ENCODE peak calls at places on chromosome 11, in nine cellular contexts. K is dorsolateral prefrontal cortex; Y is substantia nigra; U is lower leg skin; L is KBM-7; M is NCI-H1105 treated with DMSO at 0.1 percent for 48 hours; G is activated naive CD8-positive, alpha-beta T cell treated with anti-CD3 and anti-CD28 coated beads, Interleukin-2, amount 50 U/mL, for 16 hours; A is endothelial cell; T is iPS-NIHi11. O is an unnamed sample.

GRCh38 chr11:122954455-122954854 is 27.2 kb downstream of the BSX start:
- DNase-seq in M (no peak), L (no peak), G (no peak), A (no peak), K (no peak), U (no peak), Y (no peak), T (no peak), O (no peak)

GRCh38 chr11:71240865-71241691 is 11.3 kb downstream of the SHANK2 start:
- DNase-seq in L (no peak), A (no peak), T (peak), G (no peak), Y (no peak), M (no peak), K (no peak), U (peak), O (peak)

GRCh38 chr11:94513091-94513490 is 830 bp downstream of the C11orf97 start:
- DNase-seq in U (no peak), Y (no peak), L (peak), A (no peak), G (no peak), M (peak), K (no peak), T (peak), O (no peak)

GRCh38 chr11:128409476-128409875 is 177.9 kb downstream of the ETS1 start:
- DNase-seq in G (no peak), K (no peak), U (no peak), L (no peak), T (no peak), M (no peak), Y (no peak), A (no peak), O (no peak)

GRCh38 chr11:27451528-27451927 is 21.1 kb downstream of the LGR4 start:
- DNase-seq in G (no peak), U (no peak), M (no peak), Y (no peak), T (no peak), K (no peak), A (no peak), L (no peak), O (no peak)

GRCh38 chr11:128884703-128885338 is 6.3 kb upstream of the KCNJ5 start:
- DNase-seq in L (peak), M (peak), A (peak), U (no peak), K (no peak), G (no peak), Y (peak), T (peak), O (peak)

GRCh38 chr11:78961186-78961782 is 386.6 kb upstream of the NARS2 start:
- DNase-seq in A (peak), K (no peak), Y (no peak), T (peak), G (no peak), M (peak), L (no peak), U (peak), O (no peak)

GRCh38 chr11:26599421-26599820 is 27.4 kb upstream of the MUC15 start:
- DNase-seq in L (no peak), G (no peak), A (no peak), Y (no peak), K (no peak), U (no peak), M (peak), T (no peak), O (no peak)

GRCh38 chr11:110373061-110373702 is 56.6 kb upstream of the FDX1 start:
- DNase-seq in K (no peak), U (no peak), G (no peak), T (no peak), M (no peak), L (no peak), Y (no peak), A (no peak), O (no peak)

GRCh38 chr11:102926517-102926916 is 29.0 kb downstream of the MMP13 start:
- DNase-seq in A (no peak), G (no peak), M (no peak), Y (no peak), U (no peak), K (no peak), T (no peak), L (no peak), O (no peak)

GRCh38 chr11:121582296-121582695 is 129.5 kb upstream of the SORL1-AS1 start:
- DNase-seq in G (no peak), T (no peak), M (no peak), Y (peak), U (no peak), A (no peak), K (no peak), L (peak), O (no peak)

GRCh38 chr11:34636127-34636526 is 15.2 kb downstream of the EHF start:
- DNase-seq in L (no peak), K (no peak), M (no peak), Y (no peak), T (no peak), U (no peak), A (no peak), G (no peak), O (no peak)

GRCh38 chr11:112012877-112013276 is 12.3 kb upstream of the DLAT start:
- DNase-seq in L (no peak), M (no peak), T (no peak), K (no peak), A (no peak), G (no peak), U (no peak), Y (no peak), O (no peak)

GRCh38 chr11:413120-414081 is 1.4 kb downstream of the SIGIRR start:
- DNase-seq in L (peak), T (no peak), Y (no peak), M (no peak), A (no peak), K (no peak), U (no peak), G (no peak), O (no peak)

GRCh38 chr11:118002010-118002540 is 15.9 kb downstream of the IL10RA start:
- DNase-seq in G (no peak), K (no peak), A (no peak), T (no peak), Y (no peak), L (no peak), M (no peak), U (peak), O (no peak)

GRCh38 chr11:748007-748359 is 719 bp downstream of the TALDO1 start:
- DNase-seq in K (no peak), U (no peak), L (peak), A (no peak), T (no peak), Y (no peak), G (no peak), M (no peak), O (no peak)

O was measured in T1000.